ENCODE peak calls at places on chromosomes 16 and 17, in eight cellular contexts. J, Y, M, I, Z, R, W and T are unnamed samples.

GRCh38 chr16:74724820-74725549 is 24.3 kb upstream of the MLKL start:
- DNase-seq in W (peak), R (no peak), Z (no peak), J (no peak), I (peak), Y (peak), M (no peak), T (no peak)

GRCh38 chr16:11329891-11330290 is 15.4 kb upstream of the RMI2 start:
- DNase-seq in J (no peak), Z (no peak), I (no peak), W (no peak), M (no peak), Y (no peak), R (no peak), T (no peak)

GRCh38 chr17:49333806-49334205 is 28.2 kb downstream of the ZNF652 start:
- DNase-seq in Y (no peak), M (no peak), J (no peak), R (no peak), Z (no peak), I (no peak), W (no peak), T (no peak)

GRCh38 chr16:78705694-78706093 is 606.2 kb downstream of the WWOX start:
- DNase-seq in W (no peak), M (no peak), Y (no peak), I (no peak), R (no peak), Z (peak), J (no peak), T (no peak)

GRCh38 chr16:2095918-2096582 is 39.6 kb downstream of the PKD1 start:
- DNase-seq in M (no peak), Y (no peak), W (no peak), J (no peak), Z (no peak), R (no peak), I (no peak), T (no peak)

GRCh38 chr16:8796469-8797363 is 723 bp downstream of the TMEM186 start:
- DNase-seq in Y (no peak), J (no peak), R (no peak), Z (no peak), I (no peak), W (no peak), M (no peak), T (no peak)

GRCh38 chr16:81542609-81543570 is 98.3 kb downstream of the CMIP start:
- DNase-seq in M (no peak), R (no peak), J (no peak), Z (no peak), Y (no peak), W (no peak), I (no peak), T (no peak)

GRCh38 chr16:15708096-15708495 is 58.1 kb downstream of the NDE1 start:
- DNase-seq in R (no peak), Z (no peak), M (no peak), J (no peak), I (no peak), Y (no peak), W (no peak), T (no peak)

GRCh38 chr17:75405365-75406221 is at the start of gene GRB2:
- DNase-seq in Y (peak), I (peak), Z (peak), M (peak), W (peak), J (peak), R (peak), T (peak)

GRCh38 chr17:19004601-19005441 is at the start of gene FAM83G:
- DNase-seq in M (peak), Y (peak), J (peak), W (no peak), Z (peak), I (peak), R (peak), T (peak)

GRCh38 chr17:16976686-16977550 is 5.0 kb upstream of the TNFRSF13B start:
- DNase-seq in Z (no peak), M (no peak), Y (no peak), I (no peak), J (no peak), W (no peak), R (no peak), T (no peak)

GRCh38 chr17:40516581-40517285 is 15.3 kb upstream of the TNS4 start:
- DNase-seq in W (no peak), M (no peak), Z (no peak), I (peak), J (peak), Y (peak), R (peak), T (peak)

GRCh38 chr16:1706386-1707192 is 594 bp downstream of the MAPK8IP3 start:
- DNase-seq in R (no peak), W (peak), Y (no peak), Z (peak), I (no peak), M (no peak), J (peak), T (no peak)

GRCh38 chr17:37796081-37796480 is 51.2 kb upstream of the HNF1B start:
- DNase-seq in I (no peak), W (no peak), Z (no peak), Y (no peak), M (no peak), J (no peak), R (no peak), T (no peak)

GRCh38 chr17:81577278-81578000 is 25.3 kb upstream of the FAAP100 start:
- DNase-seq in Y (no peak), I (no peak), J (no peak), Z (no peak), R (no peak), M (no peak), W (no peak), T (no peak)

GRCh38 chr16:50838165-50838564 is 96.3 kb downstream of the CYLD start:
- DNase-seq in I (no peak), R (no peak), M (no peak), Z (no peak), W (no peak), J (no peak), Y (no peak), T (no peak)

GRCh38 chr17:66915204-66915611 is 49.3 kb upstream of the CACNG4 start:
- DNase-seq in M (no peak), I (no peak), Y (peak), Z (no peak), J (no peak), R (no peak), W (no peak), T (peak)

GRCh38 chr16:48369765-48370164 is 15.4 kb downstream of the SIAH1 start:
- DNase-seq in I (no peak), Z (no peak), J (no peak), R (no peak), Y (no peak), W (no peak), M (no peak), T (no peak)

GRCh38 chr16:6926341-6926740 is 406.3 kb upstream of the RBFOX1 start:
- DNase-seq in I (no peak), M (no peak), J (no peak), Y (no peak), R (no peak), Z (no peak), W (no peak), T (no peak)

GRCh38 chr16:728131-728889 is 1.4 kb downstream of the HAGHL start:
- DNase-seq in W (peak), I (peak), Z (peak), Y (peak), J (no peak), R (peak), M (peak), T (peak)

GRCh38 chr17:30950189-30950588 is 20.6 kb upstream of the RNF135 start:
- DNase-seq in I (no peak), Y (no peak), R (no peak), M (no peak), W (no peak), Z (no peak), J (no peak), T (no peak)

GRCh38 chr17:40542562-40543411 is 22.5 kb downstream of the CCR7 start:
- DNase-seq in Y (no peak), I (peak), R (no peak), J (no peak), W (peak), M (peak), Z (no peak), T (no peak)

GRCh38 chr17:40547079-40547784 is 18.0 kb downstream of the CCR7 start:
- DNase-seq in Z (no peak), M (peak), I (peak), J (peak), Y (no peak), W (no peak), R (peak), T (no peak)

GRCh38 chr16:68475071-68475470 is 26.8 kb upstream of the SMPD3 start:
- DNase-seq in W (no peak), I (no peak), J (no peak), Z (no peak), R (no peak), M (no peak), Y (no peak), T (peak)

GRCh38 chr17:179066-179432 is 2.4 kb downstream of the DOC2B start:
- DNase-seq in M (no peak), J (no peak), Y (no peak), Z (no peak), W (no peak), I (no peak), R (no peak), T (no peak)

GRCh38 chr17:9725575-9725974 is 65.8 kb downstream of the DHRS7C start:
- DNase-seq in Y (peak), Z (no peak), J (no peak), W (peak), I (no peak), R (no peak), M (no peak), T (no peak)

GRCh38 chr16:22386976-22387375 is 12.6 kb upstream of the CDR2 start:
- DNase-seq in Y (peak), M (no peak), R (no peak), Z (no peak), I (no peak), J (no peak), W (no peak), T (peak)

GRCh38 chr17:76538941-76539340 is 903 bp upstream of the PRCD start:
- DNase-seq in M (no peak), W (no peak), R (no peak), Z (no peak), Y (no peak), I (no peak), J (no peak), T (no peak)

GRCh38 chr16:69406780-69407331 is 17.6 kb upstream of the CYB5B start:
- DNase-seq in Y (peak), R (no peak), W (no peak), J (no peak), M (no peak), I (no peak), Z (no peak), T (no peak)

GRCh38 chr16:71648921-71649320 is 22.9 kb downstream of the MARVELD3 start:
- DNase-seq in M (no peak), J (no peak), W (no peak), R (no peak), I (no peak), Y (no peak), Z (no peak), T (no peak)

GRCh38 chr17:29176500-29177351 is 3.5 kb downstream of the MYO18A start:
- DNase-seq in W (no peak), R (peak), Z (peak), J (peak), I (no peak), Y (peak), M (no peak), T (peak)